ENCODE peak calls at places on chromosomes 4 and X, in seven cellular contexts. V is Panc1, A is SK-N-SH, Q is HCT116, R is K562, M is GM12878, N is HepG2. L is an unnamed sample.

GRCh38 chr4:110902500-110902899 is 279.6 kb upstream of the PITX2 start:
- DNase-seq in A (no peak), V (no peak), M (no peak), R (no peak), N (no peak), Q (no peak), L (no peak)

GRCh38 chrX:69024931-69025330 is 140.3 kb downstream of the PJA1 start:
- DNase-seq in A (peak), M (no peak), V (no peak), R (no peak), N (no peak), Q (no peak), L (no peak)

GRCh38 chr4:61959087-61959486 is 759.0 kb downstream of the ADGRL3 start:
- DNase-seq in A (no peak), V (no peak), M (no peak), N (no peak), R (no peak), Q (no peak), L (no peak)

GRCh38 chr4:174674305-174674840 is 152.1 kb upstream of the HPGD start:
- DNase-seq in A (no peak), N (no peak), V (no peak), M (no peak), R (no peak), Q (no peak), L (no peak)

GRCh38 chr4:71259305-71259704 is 79.5 kb upstream of the SLC4A4 start:
- DNase-seq in Q (no peak), A (no peak), M (no peak), N (no peak), R (no peak), V (no peak), L (no peak)

GRCh38 chr4:122576261-122577188 is 44.3 kb downstream of the IL21 start:
- DNase-seq in M (no peak), Q (peak), R (peak), N (peak), A (peak), V (no peak), L (no peak)

GRCh38 chr4:48909697-48910096 is 3.1 kb upstream of the OCIAD2 start:
- DNase-seq in M (no peak), R (peak), Q (peak), V (peak), N (no peak), A (peak), L (no peak)

GRCh38 chr4:185351691-185352090 is 44.0 kb downstream of the LRP2BP start:
- DNase-seq in A (no peak), R (no peak), Q (no peak), V (no peak), N (no peak), M (no peak), L (no peak)

GRCh38 chr4:31645211-31645610 is 925.0 kb downstream of the PCDH7 start:
- DNase-seq in A (no peak), N (no peak), Q (no peak), V (no peak), M (no peak), R (no peak), L (no peak)

GRCh38 chr4:148116264-148116663 is 325.9 kb downstream of the NR3C2 start:
- DNase-seq in M (no peak), N (no peak), A (no peak), Q (no peak), R (no peak), V (no peak), L (no peak)

GRCh38 chr4:122045533-122045932 is 93.7 kb upstream of the TRPC3 start:
- DNase-seq in V (no peak), A (peak), M (no peak), Q (peak), R (no peak), N (peak), L (no peak)

GRCh38 chr4:145099653-145100052 is 1.5 kb downstream of the ABCE1 start:
- DNase-seq in R (no peak), M (no peak), A (no peak), N (peak), Q (no peak), V (no peak), L (no peak)

GRCh38 chr4:86926428-86927086 is 8.3 kb upstream of the AFF1 start:
- DNase-seq in N (no peak), M (no peak), V (no peak), R (no peak), A (no peak), Q (no peak), L (no peak)

GRCh38 chr4:106893903-106894302 is 142.2 kb downstream of the DKK2 start:
- DNase-seq in N (no peak), Q (no peak), A (no peak), V (no peak), M (no peak), R (no peak), L (no peak)

GRCh38 chr4:113639311-113639710 is 122.2 kb downstream of the CAMK2D start:
- DNase-seq in A (no peak), M (no peak), V (no peak), R (no peak), N (no peak), Q (no peak), L (no peak)

GRCh38 chr4:44448548-44449443 is at the start of gene KCTD8:
- DNase-seq in R (peak), V (no peak), Q (no peak), A (peak), N (peak), M (peak), L (peak)

GRCh38 chrX:39725928-39726619 is 371.7 kb downstream of the BCOR start:
- DNase-seq in R (no peak), M (no peak), N (no peak), Q (no peak), V (no peak), A (peak), L (no peak)

GRCh38 chr4:7155611-7156071 is 36.7 kb upstream of the SORCS2 start:
- DNase-seq in M (no peak), R (peak), Q (no peak), A (no peak), V (no peak), N (no peak), L (no peak)

GRCh38 chrX:126994011-126994410 is 174.5 kb downstream of the PRR32 start:
- DNase-seq in M (no peak), Q (no peak), A (no peak), V (no peak), R (no peak), N (no peak), L (no peak)

GRCh38 chr4:6622744-6623143 is 17.7 kb upstream of the MRFAP1 start:
- DNase-seq in A (no peak), N (no peak), V (no peak), M (no peak), R (no peak), Q (no peak), L (no peak)

GRCh38 chr4:18676136-18676922 is 654.8 kb upstream of the LCORL start:
- DNase-seq in M (no peak), N (no peak), A (no peak), V (no peak), R (no peak), Q (no peak), L (no peak)

GRCh38 chr4:26896636-26897035 is 36.0 kb downstream of the STIM2 start:
- DNase-seq in M (no peak), A (no peak), N (no peak), V (no peak), R (no peak), Q (no peak), L (no peak)

GRCh38 chrX:37986893-37987292 is 19.5 kb upstream of the SYTL5 start:
- DNase-seq in A (no peak), M (no peak), V (no peak), Q (no peak), R (no peak), N (peak), L (no peak)

GRCh38 chr4:35038079-35038805 is 1206.1 kb downstream of the ARAP2 start:
- DNase-seq in R (no peak), N (no peak), V (no peak), M (no peak), Q (no peak), A (peak), L (no peak)

GRCh38 chr4:51998837-51999236 is 21.3 kb downstream of the LRRC66 start:
- DNase-seq in V (no peak), A (no peak), Q (no peak), N (no peak), R (no peak), M (no peak), L (no peak)

GRCh38 chr4:166902941-166903340 is 331.4 kb downstream of the SPOCK3 start:
- DNase-seq in R (no peak), Q (no peak), M (no peak), A (no peak), V (no peak), N (no peak), L (no peak)

GRCh38 chrX:23637187-23637586 is 30.1 kb upstream of the PRDX4 start:
- DNase-seq in Q (no peak), N (no peak), R (no peak), A (no peak), M (no peak), V (no peak), L (no peak)

GRCh38 chr4:61831987-61832386 is 631.9 kb downstream of the ADGRL3 start:
- DNase-seq in V (no peak), R (no peak), Q (no peak), A (no peak), N (no peak), M (no peak), L (no peak)

GRCh38 chr4:53916431-53916889 is 147.9 kb downstream of the CHIC2 start:
- DNase-seq in R (no peak), V (no peak), M (no peak), N (no peak), Q (no peak), A (no peak), L (no peak)

GRCh38 chr4:110487873-110488272 is 11.9 kb downstream of the ENPEP start:
- DNase-seq in Q (no peak), A (no peak), M (no peak), R (no peak), N (peak), V (no peak), L (no peak)

GRCh38 chr4:53116959-53117358 is 248.9 kb downstream of the SCFD2 start:
- DNase-seq in N (no peak), M (no peak), R (no peak), V (no peak), A (no peak), Q (no peak), L (no peak)

GRCh38 chr4:158050942-158051341 is 121.9 kb downstream of the GASK1B start:
- DNase-seq in A (no peak), N (no peak), R (no peak), V (no peak), Q (no peak), M (no peak), L (no peak)

GRCh38 chr4:187993827-187994226 is 1.7 kb upstream of the ZFP42 start:
- DNase-seq in A (no peak), Q (peak), M (no peak), V (no peak), N (no peak), R (peak), L (peak)

GRCh38 chrX:53918697-53919096 is 125.6 kb downstream of the PHF8 start:
- DNase-seq in V (no peak), M (no peak), Q (no peak), A (no peak), R (no peak), N (no peak), L (no peak)

GRCh38 chr4:152606800-152607577 is 71.1 kb upstream of the FBXW7 start:
- DNase-seq in M (no peak), N (no peak), Q (no peak), R (no peak), A (peak), V (no peak), L (peak)

GRCh38 chr4:105619193-105619931 is 66.9 kb downstream of the ARHGEF38 start:
- DNase-seq in V (no peak), A (peak), Q (no peak), R (no peak), N (no peak), M (no peak), L (no peak)

GRCh38 chrX:27251369-27251768 is 211.8 kb downstream of the PPP4R3C start:
- DNase-seq in R (no peak), M (no peak), N (no peak), A (no peak), Q (no peak), V (no peak), L (peak)

GRCh38 chr4:11228575-11228974 is 200.1 kb downstream of the HS3ST1 start:
- DNase-seq in R (no peak), A (no peak), M (no peak), V (no peak), Q (no peak), N (no peak), L (no peak)

GRCh38 chr4:128228021-128228571 is 59.5 kb downstream of the PGRMC2 start:
- DNase-seq in M (no peak), R (no peak), N (no peak), Q (no peak), V (no peak), A (no peak), L (no peak)

GRCh38 chr4:113958766-113959540 is 20.5 kb downstream of the ARSJ start:
- DNase-seq in Q (peak), N (peak), M (no peak), V (peak), R (no peak), A (no peak), L (no peak)

GRCh38 chrX:20271730-20272129 is 5.0 kb upstream of the RPS6KA3 start:
- DNase-seq in V (no peak), Q (no peak), N (no peak), R (no peak), A (no peak), M (no peak), L (no peak)
- TF ChIP-seq SIN3A in V (no peak), Q (no peak), N (no peak), R (no peak), A (no peak), M (no peak), L (no peak)

DNA sequence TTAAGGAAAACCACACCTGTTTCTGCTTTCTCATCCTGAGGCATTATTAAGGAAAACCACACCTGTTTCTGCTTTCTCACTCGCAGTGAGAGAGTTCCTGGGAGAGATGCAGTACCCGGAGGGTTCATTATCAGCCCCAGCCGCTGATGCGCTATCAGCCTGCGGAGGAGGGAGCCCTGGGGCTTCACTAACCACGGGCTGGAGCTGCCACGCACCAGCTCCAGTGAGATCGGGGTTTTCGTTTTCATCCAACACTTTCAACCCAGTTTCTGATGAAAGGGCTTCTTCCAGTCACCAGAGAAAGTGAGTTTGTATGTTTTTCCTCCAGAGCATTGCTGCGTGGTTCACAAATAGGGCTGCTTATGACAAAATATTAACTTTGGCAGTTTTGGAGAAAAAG is 93.2 kb upstream of the PRKX start:
- DNase-seq in V (no peak), A (peak), M (no peak), Q (no peak), R (no peak), N (no peak), L (no peak)
- TF ChIP-seq SIN3A in V (no peak), A (no peak), M (no peak), Q (no peak), R (no peak), N (no peak), L (no peak)

GRCh38 chr4:29551813-29552212 is 1168.4 kb upstream of the PCDH7 start:
- DNase-seq in R (no peak), M (no peak), N (no peak), Q (no peak), V (no peak), A (no peak), L (no peak)

GRCh38 chr4:29553842-29554241 is 1166.3 kb upstream of the PCDH7 start:
- DNase-seq in A (no peak), V (no peak), R (no peak), N (no peak), Q (peak), M (no peak), L (no peak)

DNA sequence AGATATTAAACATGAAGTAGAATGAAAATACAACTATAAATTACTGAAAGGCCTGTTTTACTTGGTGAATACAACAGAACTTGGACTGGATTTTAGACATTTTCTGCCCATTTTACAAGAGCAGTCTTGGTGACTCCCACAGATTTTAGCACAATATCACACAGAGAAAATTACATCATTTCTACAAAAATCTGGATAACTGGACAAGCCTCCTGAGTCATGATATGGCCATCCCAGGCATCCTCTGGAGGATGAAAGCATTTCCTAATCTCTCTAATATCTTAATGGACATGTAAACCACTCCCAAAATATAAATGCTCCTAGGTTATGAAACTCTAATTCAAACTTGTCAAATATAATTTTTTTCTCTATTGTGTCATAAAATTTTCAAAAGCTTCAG is 1170.9 kb upstream of the PCDH7 start:
- DNase-seq in M (no peak), Q (no peak), A (no peak), N (no peak), R (no peak), V (no peak), L (no peak)
- TF ChIP-seq SIN3A in M (no peak), Q (no peak), A (no peak), N (no peak), R (no peak), V (no peak), L (no peak)

GRCh38 chr4:8737601-8738279 is 133.9 kb downstream of the HMX1 start:
- DNase-seq in A (peak), N (no peak), R (no peak), M (no peak), V (no peak), Q (no peak), L (no peak)

GRCh38 chr4:8737075-8737474 is 134.6 kb downstream of the HMX1 start:
- DNase-seq in V (no peak), A (no peak), Q (no peak), N (no peak), M (no peak), R (no peak), L (no peak)

GRCh38 chr4:8736083-8736825 is 135.4 kb downstream of the HMX1 start:
- DNase-seq in A (peak), N (no peak), V (no peak), R (no peak), M (no peak), Q (no peak), L (no peak)

GRCh38 chr4:8732681-8733243 is 138.9 kb downstream of the HMX1 start:
- DNase-seq in V (no peak), N (no peak), M (no peak), A (no peak), Q (no peak), R (no peak), L (no peak)

DNA sequence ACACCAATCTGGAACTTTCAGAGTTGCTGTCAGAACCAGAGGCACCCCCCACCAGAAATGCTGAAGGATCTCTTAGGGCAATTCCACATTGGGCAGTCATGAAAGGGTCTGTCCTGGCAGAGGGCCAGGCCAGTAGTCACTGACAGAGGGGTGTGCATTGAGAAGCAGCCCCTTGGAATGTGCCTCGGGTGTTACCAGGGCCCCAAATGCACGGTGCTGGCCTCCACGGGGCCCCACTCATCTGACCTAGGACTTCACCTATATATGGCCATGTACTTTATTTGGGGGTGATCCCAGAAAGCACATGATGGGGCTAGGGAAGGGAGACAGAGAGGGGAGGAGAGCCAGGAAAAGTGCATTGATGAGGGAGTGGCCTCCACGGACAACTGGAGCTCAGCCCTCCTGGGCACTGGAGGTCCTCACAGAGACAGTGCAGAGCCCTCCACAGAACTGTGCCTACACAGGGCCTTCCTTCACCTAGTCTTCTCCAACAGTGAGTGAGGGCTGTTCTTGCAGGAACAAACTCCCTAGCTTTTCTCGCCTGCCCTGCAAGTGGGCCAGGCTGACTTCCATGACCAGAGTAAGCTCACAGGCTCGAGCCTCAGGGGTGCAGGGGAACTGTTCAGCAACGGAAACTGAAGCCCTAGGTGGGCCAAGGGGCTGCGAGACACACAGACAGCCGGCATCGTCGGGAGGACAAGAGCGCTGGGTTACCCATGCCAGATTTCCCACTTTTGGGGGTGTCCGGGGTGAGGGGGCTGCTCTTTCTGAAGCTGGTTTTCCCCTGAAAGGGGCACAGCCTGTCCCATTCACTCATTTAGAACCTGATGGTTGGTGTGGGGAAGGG is 136.2 kb downstream of the HMX1 start:
- DNase-seq in Q (no peak), A (no peak), R (no peak), N (no peak), V (no peak), M (no peak), L (no peak)
- TF ChIP-seq SIN3A in Q (no peak), A (no peak), R (no peak), N (no peak), V (no peak), M (no peak), L (no peak)

GRCh38 chr4:170008376-170008775 is 17.8 kb downstream of the MFAP3L start:
- DNase-seq in N (no peak), Q (no peak), A (no peak), M (no peak), R (no peak), V (no peak), L (no peak)
- TF ChIP-seq SIN3A in N (no peak), Q (no peak), A (no peak), M (no peak), R (no peak), V (no peak), L (no peak)

GRCh38 chrX:7132335-7133035 is 15.0 kb upstream of the STS start:
- DNase-seq in M (no peak), A (no peak), N (peak), Q (peak), R (peak), V (no peak), L (no peak)
- TF ChIP-seq SIN3A in M (no peak), A (no peak), N (no peak), Q (no peak), R (no peak), V (no peak), L (no peak)

GRCh38 chr4:102500371-102501175 is 586 bp upstream of the NFKB1 start:
- DNase-seq in N (peak), V (no peak), M (no peak), Q (no peak), R (no peak), A (peak), L (no peak)
- TF ChIP-seq SIN3A in N (peak), V (no peak), M (no peak), Q (no peak), R (no peak), A (no peak), L (no peak)